ENCODE peak calls at places on chromosome 17, in eight cellular contexts. One of them, this sample, is unnamed.

GRCh38 chr17:49224997-49225337 is 5.6 kb downstream of the PHOSPHO1 start:
- DNase-seq in stimulated activated CD8-positive, alpha-beta memory T cell treated with anti-CD3 and anti-CD28 coated beads, Interleukin-4, amount 100 ng/mL, for 4 hours: no peak
- DNase-seq in left cardiac atrium: no peak
- DNase-seq in stimulated activated naive CD8-positive, alpha-beta T cell treated with anti-CD3 and anti-CD28 coated beads, Interleukin-15, Interleukin-2, amounts not matched to agents 100 U/mL and 50 U/mL, for 24 hours: no peak
- DNase-seq in astrocyte of the spinal cord: no peak
- DNase-seq in AG10803: no peak
- DNase-seq in right cardiac atrium: no peak
- DNase-seq in anterior cingulate cortex: no peak
- DNase-seq in this sample: no peak

GRCh38 chr17:71757156-71757555 is 363.7 kb upstream of the SOX9 start:
- DNase-seq in stimulated activated CD8-positive, alpha-beta memory T cell treated with anti-CD3 and anti-CD28 coated beads, Interleukin-4, amount 100 ng/mL, for 4 hours: no peak
- DNase-seq in left cardiac atrium: no peak
- DNase-seq in stimulated activated naive CD8-positive, alpha-beta T cell treated with anti-CD3 and anti-CD28 coated beads, Interleukin-15, Interleukin-2, amounts not matched to agents 100 U/mL and 50 U/mL, for 24 hours: no peak
- DNase-seq in astrocyte of the spinal cord: no peak
- DNase-seq in AG10803: peak; percentile 43
- DNase-seq in right cardiac atrium: no peak
- DNase-seq in anterior cingulate cortex: no peak
- DNase-seq in this sample: peak; percentile 1

GRCh38 chr17:58400826-58401225 is 16.5 kb downstream of the RNF43 start:
- DNase-seq in stimulated activated CD8-positive, alpha-beta memory T cell treated with anti-CD3 and anti-CD28 coated beads, Interleukin-4, amount 100 ng/mL, for 4 hours: no peak
- DNase-seq in left cardiac atrium: no peak
- DNase-seq in stimulated activated naive CD8-positive, alpha-beta T cell treated with anti-CD3 and anti-CD28 coated beads, Interleukin-15, Interleukin-2, amounts not matched to agents 100 U/mL and 50 U/mL, for 24 hours: no peak
- DNase-seq in astrocyte of the spinal cord: no peak
- DNase-seq in AG10803: no peak
- DNase-seq in right cardiac atrium: no peak
- DNase-seq in anterior cingulate cortex: no peak
- DNase-seq in this sample: no peak

GRCh38 chr17:73396429-73397277 is 84.9 kb upstream of the CDC42EP4 start:
- DNase-seq in stimulated activated CD8-positive, alpha-beta memory T cell treated with anti-CD3 and anti-CD28 coated beads, Interleukin-4, amount 100 ng/mL, for 4 hours: no peak
- DNase-seq in left cardiac atrium: no peak
- DNase-seq in stimulated activated naive CD8-positive, alpha-beta T cell treated with anti-CD3 and anti-CD28 coated beads, Interleukin-15, Interleukin-2, amounts not matched to agents 100 U/mL and 50 U/mL, for 24 hours: no peak
- DNase-seq in astrocyte of the spinal cord: peak; percentile 61
- DNase-seq in AG10803: no peak
- DNase-seq in right cardiac atrium: no peak
- DNase-seq in anterior cingulate cortex: no peak
- DNase-seq in this sample: peak; percentile 78

GRCh38 chr17:49738456-49739163 is 25.3 kb downstream of the FAM117A start:
- DNase-seq in stimulated activated CD8-positive, alpha-beta memory T cell treated with anti-CD3 and anti-CD28 coated beads, Interleukin-4, amount 100 ng/mL, for 4 hours: no peak
- DNase-seq in left cardiac atrium: no peak
- DNase-seq in stimulated activated naive CD8-positive, alpha-beta T cell treated with anti-CD3 and anti-CD28 coated beads, Interleukin-15, Interleukin-2, amounts not matched to agents 100 U/mL and 50 U/mL, for 24 hours: no peak
- DNase-seq in astrocyte of the spinal cord: no peak
- DNase-seq in AG10803: no peak
- DNase-seq in right cardiac atrium: peak; percentile 69
- DNase-seq in anterior cingulate cortex: no peak
- DNase-seq in this sample: no peak

GRCh38 chr17:79126139-79126538 is 51.5 kb downstream of the ENGASE start:
- DNase-seq in stimulated activated CD8-positive, alpha-beta memory T cell treated with anti-CD3 and anti-CD28 coated beads, Interleukin-4, amount 100 ng/mL, for 4 hours: no peak
- DNase-seq in left cardiac atrium: no peak
- DNase-seq in stimulated activated naive CD8-positive, alpha-beta T cell treated with anti-CD3 and anti-CD28 coated beads, Interleukin-15, Interleukin-2, amounts not matched to agents 100 U/mL and 50 U/mL, for 24 hours: no peak
- DNase-seq in astrocyte of the spinal cord: no peak
- DNase-seq in AG10803: no peak
- DNase-seq in right cardiac atrium: peak; percentile 66
- DNase-seq in anterior cingulate cortex: no peak
- DNase-seq in this sample: no peak

GRCh38 chr17:44326867-44327444 is 2.3 kb upstream of the SLC25A39 start:
- DNase-seq in stimulated activated CD8-positive, alpha-beta memory T cell treated with anti-CD3 and anti-CD28 coated beads, Interleukin-4, amount 100 ng/mL, for 4 hours: peak; percentile 86
- DNase-seq in left cardiac atrium: peak; percentile 97
- DNase-seq in stimulated activated naive CD8-positive, alpha-beta T cell treated with anti-CD3 and anti-CD28 coated beads, Interleukin-15, Interleukin-2, amounts not matched to agents 100 U/mL and 50 U/mL, for 24 hours: peak; percentile 92
- DNase-seq in astrocyte of the spinal cord: peak; percentile 98
- DNase-seq in AG10803: peak; percentile 98
- DNase-seq in right cardiac atrium: peak; percentile 98
- DNase-seq in anterior cingulate cortex: peak; percentile 97
- DNase-seq in this sample: peak; percentile 82

GRCh38 chr17:28986714-28987367 is 19.0 kb downstream of the SEZ6 start:
- DNase-seq in stimulated activated CD8-positive, alpha-beta memory T cell treated with anti-CD3 and anti-CD28 coated beads, Interleukin-4, amount 100 ng/mL, for 4 hours: no peak
- DNase-seq in left cardiac atrium: no peak
- DNase-seq in stimulated activated naive CD8-positive, alpha-beta T cell treated with anti-CD3 and anti-CD28 coated beads, Interleukin-15, Interleukin-2, amounts not matched to agents 100 U/mL and 50 U/mL, for 24 hours: no peak
- DNase-seq in astrocyte of the spinal cord: no peak
- DNase-seq in AG10803: no peak
- DNase-seq in right cardiac atrium: no peak
- DNase-seq in anterior cingulate cortex: no peak
- DNase-seq in this sample: no peak

GRCh38 chr17:67223924-67224323 is 21.1 kb downstream of the HELZ start:
- DNase-seq in stimulated activated CD8-positive, alpha-beta memory T cell treated with anti-CD3 and anti-CD28 coated beads, Interleukin-4, amount 100 ng/mL, for 4 hours: no peak
- DNase-seq in left cardiac atrium: no peak
- DNase-seq in stimulated activated naive CD8-positive, alpha-beta T cell treated with anti-CD3 and anti-CD28 coated beads, Interleukin-15, Interleukin-2, amounts not matched to agents 100 U/mL and 50 U/mL, for 24 hours: no peak
- DNase-seq in astrocyte of the spinal cord: no peak
- DNase-seq in AG10803: no peak
- DNase-seq in right cardiac atrium: no peak
- DNase-seq in anterior cingulate cortex: no peak
- DNase-seq in this sample: no peak

This sample was measured in brain pericyte.